ENCODE peak calls at places on chromosomes 11 and 22, in four cellular contexts. G is HCT116, N is HepG2, E is H1. T is an unnamed sample.

GRCh38 chr22:50445071-50445879 is 29.6 kb downstream of the SBF1 start:
- DNase-seq in G (no peak), N (no peak), E (no peak), T (no peak)

GRCh38 chr11:134244593-134244992 is 8.6 kb downstream of the THYN1 start:
- DNase-seq in G (no peak), N (peak), E (no peak), T (no peak)

GRCh38 chr11:120289426-120289825 is 35.7 kb upstream of the TLCD5 start:
- DNase-seq in G (no peak), N (no peak), E (no peak), T (no peak)

GRCh38 chr11:1890856-1891830 is 552 bp downstream of the PRR33 start:
- DNase-seq in G (no peak), N (no peak), E (no peak), T (no peak)

GRCh38 chr11:62721994-62722393 is 5.3 kb downstream of the HNRNPUL2 start:
- DNase-seq in G (no peak), N (peak), E (no peak), T (no peak)

GRCh38 chr11:86160546-86161149 is 83.9 kb upstream of the EED start:
- DNase-seq in G (no peak), N (peak), E (no peak), T (no peak)

GRCh38 chr11:109026891-109027489 is 362.1 kb downstream of the DDX10 start:
- DNase-seq in G (no peak), N (no peak), E (no peak), T (no peak)

GRCh38 chr11:31412946-31413345 is 43.3 kb downstream of the DNAJC24 start:
- DNase-seq in G (no peak), N (no peak), E (no peak), T (no peak)

GRCh38 chr11:80118071-80118470 is 677.2 kb upstream of the TENM4 start:
- DNase-seq in G (no peak), N (no peak), E (no peak), T (no peak)

GRCh38 chr11:121543981-121544380 is 91.2 kb upstream of the SORL1-AS1 start:
- DNase-seq in G (no peak), N (no peak), E (no peak), T (no peak)

GRCh38 chr22:48615171-48616008 is 1212.3 kb downstream of the BRD1 start:
- DNase-seq in G (no peak), N (no peak), E (no peak), T (no peak)

GRCh38 chr11:131234146-131234680 is 136.2 kb upstream of the NTM start:
- DNase-seq in G (no peak), N (no peak), E (no peak), T (no peak)

GRCh38 chr11:111540921-111541208 is 345 bp downstream of the LAYN start:
- DNase-seq in G (no peak), N (no peak), E (no peak), T (no peak)

GRCh38 chr22:20084547-20085413 is 4.7 kb downstream of the DGCR8 start:
- DNase-seq in G (no peak), N (peak), E (peak), T (peak)

GRCh38 chr11:110490886-110491285 is 61.1 kb downstream of the FDX1 start:
- DNase-seq in G (no peak), N (no peak), E (no peak), T (no peak)

GRCh38 chr11:69909561-69910518 is 90.6 kb upstream of the FGF3 start:
- DNase-seq in G (no peak), N (no peak), E (peak), T (peak)

GRCh38 chr22:40749829-40750228 is 69.3 kb downstream of the SLC25A17 start:
- DNase-seq in G (no peak), N (no peak), E (no peak), T (no peak)

GRCh38 chr22:19514831-19515565 is 9.2 kb downstream of the CLDN5 start:
- DNase-seq in G (no peak), N (no peak), E (no peak), T (no peak)

GRCh38 chr22:39253427-39254070 is 8.8 kb upstream of the PDGFB start:
- DNase-seq in G (peak), N (no peak), E (no peak), T (peak)

GRCh38 chr22:47092896-47093311 is 330.5 kb downstream of the TBC1D22A start:
- DNase-seq in G (no peak), N (no peak), E (no peak), T (peak)

GRCh38 chr22:20107951-20108756 is 7.8 kb upstream of the RANBP1 start:
- DNase-seq in G (no peak), N (no peak), E (no peak), T (no peak)

GRCh38 chr11:102666331-102666957 is 39.1 kb downstream of the MMP27 start:
- DNase-seq in G (peak), N (peak), E (no peak), T (peak)

GRCh38 chr11:72014761-72015320 is 16.1 kb downstream of the IL18BP start:
- DNase-seq in G (no peak), N (no peak), E (no peak), T (no peak)

GRCh38 chr11:97772696-97773095 is 1248.1 kb upstream of the CNTN5 start:
- DNase-seq in G (no peak), N (no peak), E (no peak), T (no peak)

GRCh38 chr11:62333768-62334167 is 3.5 kb upstream of the ASRGL1 start:
- DNase-seq in G (no peak), N (no peak), E (no peak), T (no peak)

GRCh38 chr11:69008774-69009440 is 4.1 kb downstream of the MRGPRF start:
- DNase-seq in G (peak), N (peak), E (no peak), T (peak)

GRCh38 chr22:50191041-50191740 is 5.5 kb downstream of the TRABD start:
- DNase-seq in G (no peak), N (no peak), E (no peak), T (no peak)

GRCh38 chr11:17117262-17117661 is 39.8 kb upstream of the RPS13 start:
- DNase-seq in G (no peak), N (no peak), E (no peak), T (no peak)

GRCh38 chr11:92550411-92550810 is 325.8 kb downstream of the FAT3 start:
- DNase-seq in G (no peak), N (no peak), E (peak), T (no peak)

GRCh38 chr22:37904572-37905533 is 1.2 kb upstream of the MICALL1 start:
- DNase-seq in G (peak), N (peak), E (peak), T (peak)

GRCh38 chr11:113681711-113682410 is 24.2 kb downstream of the TMPRSS5 start:
- DNase-seq in G (no peak), N (no peak), E (peak), T (peak)

GRCh38 chr22:19936513-19936912 is 5.1 kb upstream of the COMT start:
- DNase-seq in G (no peak), N (no peak), E (no peak), T (no peak)

GRCh38 chr11:6353367-6353987 is 33.2 kb upstream of the CAVIN3 start:
- DNase-seq in G (peak), N (peak), E (peak), T (peak)

GRCh38 chr22:27934069-27934468 is 15.0 kb upstream of the PITPNB start:
- DNase-seq in G (no peak), N (no peak), E (no peak), T (no peak)

GRCh38 chr22:41446057-41446501 is 522 bp downstream of the TOB2 start:
- DNase-seq in G (no peak), N (no peak), E (no peak), T (no peak)

GRCh38 chr11:34174411-34175041 is 69.1 kb downstream of the NAT10 start:
- DNase-seq in G (peak), N (peak), E (peak), T (peak)

GRCh38 chr11:63595296-63595695 is 18.9 kb downstream of the PLAAT3 start:
- DNase-seq in G (no peak), N (no peak), E (no peak), T (no peak)

GRCh38 chr22:50507421-50507990 is at the start of gene LMF2:
- DNase-seq in G (no peak), N (peak), E (peak), T (peak)

GRCh38 chr11:68169442-68169841 is 43.7 kb downstream of the KMT5B start:
- DNase-seq in G (no peak), N (no peak), E (no peak), T (no peak)

GRCh38 chr22:28883917-28884753 is 763 bp downstream of the ZNRF3 start:
- DNase-seq in G (peak), N (no peak), E (peak), T (peak)

GRCh38 chr22:23079814-23080521 is 9.6 kb downstream of the GNAZ start:
- DNase-seq in G (no peak), N (peak), E (no peak), T (no peak)
- TF ChIP-seq FOSL1 in G (no peak), N (no peak), E (no peak), T (no peak)

DNA sequence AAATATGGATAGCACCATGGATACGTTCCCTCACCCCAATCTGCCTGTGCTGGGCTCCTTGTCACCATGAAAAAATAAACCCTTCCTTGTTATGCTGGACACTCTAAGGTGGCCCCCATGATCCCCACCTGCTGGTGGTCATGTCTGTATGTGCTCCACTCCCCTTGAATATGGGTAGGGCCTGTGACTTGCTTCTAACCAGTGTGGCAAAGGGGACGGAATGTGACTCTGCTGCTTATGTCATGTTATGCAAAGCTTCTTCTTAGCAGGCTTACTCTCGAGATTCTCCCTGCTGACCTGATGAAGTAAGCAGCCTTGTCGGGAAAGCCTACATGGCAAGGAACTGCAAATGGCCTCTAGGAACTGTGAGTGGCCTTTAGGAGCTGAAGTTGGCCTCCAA is 159.9 kb downstream of the CCDC34 start:
- DNase-seq in G (no peak), N (no peak), E (no peak), T (no peak)
- TF ChIP-seq FOSL1 in G (no peak), N (no peak), E (no peak), T (no peak)

DNA sequence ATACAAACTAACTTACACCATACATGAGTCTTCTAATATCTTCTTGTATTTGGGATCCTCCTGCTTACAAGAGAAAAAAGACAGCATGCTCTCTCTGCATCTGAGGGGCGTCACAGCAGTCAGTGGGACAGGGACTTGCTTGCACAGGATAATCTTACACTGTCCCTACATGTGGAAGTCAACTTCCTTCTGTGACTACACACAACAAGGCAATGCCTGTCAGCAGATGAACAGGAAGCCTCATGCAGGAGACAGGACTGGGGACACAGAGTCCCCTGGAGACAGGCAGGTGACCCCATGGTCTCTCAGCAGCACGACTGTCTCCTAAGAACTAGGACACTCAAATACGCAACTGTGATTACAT is 54.8 kb downstream of the PACSIN2 start:
- DNase-seq in G (no peak), N (peak), E (no peak), T (peak)
- TF ChIP-seq FOSL1 in G (no peak), N (no peak), E (no peak), T (no peak)

DNA sequence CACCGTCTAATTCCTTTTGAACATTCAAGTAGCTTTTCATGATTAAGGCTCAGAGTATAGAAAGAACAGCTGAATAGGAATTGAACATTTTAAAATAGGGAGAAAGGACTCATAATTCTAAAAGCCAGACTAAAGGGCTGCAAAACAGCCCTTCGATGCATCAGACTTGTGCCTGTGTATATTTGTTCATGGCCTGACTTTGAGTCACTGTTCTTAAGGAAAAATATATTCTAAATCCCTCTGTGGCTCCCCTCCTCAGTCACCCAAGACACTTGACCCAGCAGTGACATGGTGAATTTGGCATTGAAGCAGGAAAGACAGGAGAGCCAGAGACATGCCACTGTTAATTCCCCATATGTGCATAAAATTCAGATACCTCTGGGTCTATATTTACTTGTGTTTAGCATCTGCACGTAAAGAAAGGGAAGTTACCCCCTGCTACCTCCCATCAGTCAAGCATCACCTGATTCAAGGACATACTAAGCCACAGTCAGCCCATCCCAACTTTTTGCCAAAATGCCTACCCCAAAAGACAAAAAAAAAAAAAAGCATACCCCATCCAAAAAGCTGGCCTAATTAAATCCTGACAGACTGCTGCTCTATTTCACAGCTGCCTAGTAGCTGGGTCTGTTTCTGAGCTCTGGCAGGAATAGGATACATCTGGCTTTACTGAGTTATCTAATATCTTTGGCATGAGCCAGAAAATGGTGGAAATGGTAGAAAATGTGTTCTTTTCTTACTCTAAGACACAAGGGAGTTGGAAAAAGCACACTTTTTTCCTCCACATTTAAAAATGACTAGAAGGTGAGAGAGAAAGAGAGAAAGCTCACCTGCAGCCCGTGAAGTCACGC is 93.5 kb downstream of the COMMD9 start:
- DNase-seq in G (no peak), N (no peak), E (no peak), T (no peak)
- TF ChIP-seq FOSL1 in G (no peak), N (no peak), E (no peak), T (no peak)

T was measured in K562.